ENCODE peak calls at places on chromosome 14, in ten cellular contexts. V is tibial nerve, Q is transverse colon, U is ovary, C is SK-N-SH, Y is H1, B is stomach, P is A549, I is HepG2, K is K562. X is an unnamed sample. For H3K4me1, the result is how much of the 10 kb centered on the place peaks cover.

GRCh38 chr14:99333841-99334240 is 61.8 kb upstream of the BCL11B start:
- DNase-seq in V (no peak), Q (no peak), U (no peak), C (no peak), Y (no peak), B (no peak), P (no peak), I (no peak), K (no peak), X (no peak)

GRCh38 chr14:65810326-65810725 is 397.8 kb downstream of the FUT8 start:
- DNase-seq in V (no peak), Q (no peak), U (no peak), C (no peak), Y (no peak), B (no peak), P (no peak), I (no peak), K (no peak), X (no peak)

GRCh38 chr14:99317231-99318090 is 45.5 kb upstream of the BCL11B start:
- DNase-seq in V (no peak), Q (peak), U (no peak), C (no peak), Y (no peak), B (no peak), P (peak), I (no peak), K (no peak), X (no peak)

GRCh38 chr14:67526676-67527459 is 6.2 kb upstream of the PLEKHH1 start:
- DNase-seq in V (peak), Q (peak), U (no peak), C (peak), Y (peak), B (peak), P (peak), I (peak), K (peak), X (no peak)

GRCh38 chr14:77862154-77862783 is 62.4 kb downstream of the ADCK1 start:
- DNase-seq in V (peak), Q (peak), U (peak), C (peak), Y (peak), B (peak), P (peak), I (peak), K (peak), X (peak)

GRCh38 chr14:88129306-88130056 is 124.5 kb downstream of the GPR65 start:
- DNase-seq in V (peak), Q (no peak), U (no peak), C (no peak), Y (no peak), B (no peak), P (peak), I (no peak), K (no peak), X (no peak)

GRCh38 chr14:24162083-24162482 is 1.0 kb downstream of the IRF9 start:
- DNase-seq in V (no peak), Q (no peak), U (no peak), C (no peak), Y (no peak), B (no peak), P (no peak), I (no peak), K (no peak), X (no peak)

GRCh38 chr14:88164906-88165534 is 158.0 kb downstream of the KCNK10 start:
- DNase-seq in V (no peak), Q (no peak), U (no peak), C (no peak), Y (no peak), B (no peak), P (no peak), I (no peak), K (no peak), X (no peak)

GRCh38 chr14:99562848-99563748 is 40.9 kb downstream of the CCDC85C start:
- DNase-seq in V (peak), Q (peak), U (peak), C (peak), Y (peak), B (peak), P (peak), I (peak), K (peak), X (no peak)

GRCh38 chr14:102785598-102785963 is 8.3 kb downstream of the TRAF3 start:
- DNase-seq in V (no peak), Q (no peak), U (no peak), C (no peak), Y (no peak), B (no peak), P (no peak), I (no peak), K (no peak), X (no peak)

GRCh38 chr14:90780519-90780918 is 35.7 kb downstream of the TTC7B start:
- DNase-seq in V (no peak), Q (no peak), U (peak), C (no peak), Y (no peak), B (no peak), P (no peak), I (no peak), K (no peak), X (peak)

GRCh38 chr14:105878554-105878953 is 352.2 kb downstream of the TMEM121 start:
- DNase-seq in V (no peak), Q (no peak), U (no peak), C (no peak), Y (no peak), B (no peak), P (no peak), I (no peak), K (no peak), X (peak)

GRCh38 chr14:95679148-95679547 is 7.1 kb upstream of the TCL1B start:
- DNase-seq in V (no peak), Q (no peak), U (no peak), C (no peak), Y (no peak), B (no peak), P (no peak), I (no peak), K (no peak), X (peak)

GRCh38 chr14:53432378-53432802 is 279.3 kb upstream of the DDHD1 start:
- DNase-seq in V (no peak), Q (no peak), U (no peak), C (peak), Y (peak), B (no peak), P (peak), I (peak), K (peak), X (no peak)

GRCh38 chr14:63857467-63858030 is 4.7 kb downstream of the SYNE2 start:
- DNase-seq in V (no peak), Q (no peak), U (no peak), C (no peak), Y (no peak), B (no peak), P (no peak), I (no peak), K (no peak), X (no peak)

GRCh38 chr14:101371691-101372493 is 189.4 kb upstream of the DIO3 start:
- DNase-seq in V (no peak), Q (no peak), U (no peak), C (no peak), Y (no peak), B (no peak), P (no peak), I (no peak), K (no peak), X (no peak)

GRCh38 chr14:81062816-81063215 is 107.4 kb downstream of the TSHR start:
- DNase-seq in V (peak), Q (no peak), U (no peak), C (peak), Y (peak), B (no peak), P (peak), I (peak), K (peak), X (no peak)

GRCh38 chr14:94408546-94409095 is 20.2 kb upstream of the SERPINA1 start:
- DNase-seq in V (no peak), Q (no peak), U (no peak), C (no peak), Y (no peak), B (no peak), P (no peak), I (no peak), K (no peak), X (no peak)

GRCh38 chr14:37036669-37037341 is 135.6 kb downstream of the SLC25A21 start:
- DNase-seq in V (no peak), Q (no peak), U (no peak), C (no peak), Y (no peak), B (no peak), P (no peak), I (peak), K (no peak), X (no peak)

GRCh38 chr14:31678421-31679249 is 117.4 kb downstream of the NUBPL start:
- DNase-seq in V (no peak), Q (no peak), U (no peak), C (no peak), Y (no peak), B (no peak), P (no peak), I (peak), K (no peak), X (no peak)

GRCh38 chr14:94394594-94395305 is 6.3 kb upstream of the SERPINA1 start:
- DNase-seq in V (peak), Q (peak), U (no peak), C (no peak), Y (no peak), B (no peak), P (no peak), I (peak), K (no peak), X (no peak)

GRCh38 chr14:52314521-52315354 is 626 bp downstream of the PTGER2 start:
- DNase-seq in V (no peak), Q (peak), U (peak), C (peak), Y (peak), B (peak), P (no peak), I (no peak), K (no peak), X (peak)

GRCh38 chr14:95871531-95871930 is 5.1 kb upstream of the TUNAR start:
- DNase-seq in V (no peak), Q (no peak), U (no peak), C (no peak), Y (no peak), B (no peak), P (no peak), I (no peak), K (no peak), X (no peak)

GRCh38 chr14:67768219-67768618 is 48.2 kb downstream of the ZFYVE26 start:
- DNase-seq in V (no peak), Q (no peak), U (no peak), C (no peak), Y (no peak), B (no peak), P (no peak), I (no peak), K (no peak), X (no peak)

GRCh38 chr14:85187521-85187920 is 342.4 kb upstream of the FLRT2 start:
- DNase-seq in V (no peak), Q (no peak), U (no peak), C (no peak), Y (no peak), B (no peak), P (no peak), I (no peak), K (no peak), X (no peak)

GRCh38 chr14:100577986-100578431 is 9.2 kb downstream of the BEGAIN start:
- DNase-seq in V (no peak), Q (no peak), U (peak), C (peak), Y (no peak), B (no peak), P (no peak), I (no peak), K (no peak), X (no peak)

GRCh38 chr14:102472815-102473158 is 36.8 kb downstream of the ANKRD9 start:
- DNase-seq in V (no peak), Q (no peak), U (no peak), C (no peak), Y (no peak), B (no peak), P (no peak), I (no peak), K (no peak), X (no peak)

GRCh38 chr14:96710060-96710636 is 87.0 kb upstream of the VRK1 start:
- DNase-seq in V (no peak), Q (no peak), U (no peak), C (no peak), Y (no peak), B (no peak), P (no peak), I (no peak), K (no peak), X (no peak)

GRCh38 chr14:72598328-72598727 is 295.6 kb downstream of the DPF3 start:
- DNase-seq in V (no peak), Q (peak), U (no peak), C (no peak), Y (no peak), B (no peak), P (no peak), I (no peak), K (no peak), X (no peak)

GRCh38 chr14:91252901-91253794 is 8.6 kb upstream of the GPR68 start:
- DNase-seq in V (no peak), Q (peak), U (peak), C (peak), Y (peak), B (peak), P (no peak), I (no peak), K (peak), X (no peak)

GRCh38 chr14:20144820-20145219 is 6.2 kb downstream of the OR4N5 start:
- DNase-seq in V (no peak), Q (no peak), U (no peak), C (no peak), Y (no peak), B (no peak), P (no peak), I (no peak), K (no peak), X (no peak)

GRCh38 chr14:70785556-70785955 is 23.8 kb downstream of the MAP3K9 start:
- DNase-seq in V (no peak), Q (no peak), U (no peak), C (no peak), Y (no peak), B (no peak), P (no peak), I (no peak), K (no peak), X (no peak)

GRCh38 chr14:53953002-53953827 is 3.4 kb downstream of the BMP4 start:
- DNase-seq in V (peak), Q (peak), U (peak), C (peak), Y (peak), B (peak), P (peak), I (peak), K (peak), X (peak)

GRCh38 chr14:105385698-105386365 is 12.5 kb upstream of the TEX22 start:
- DNase-seq in V (no peak), Q (no peak), U (no peak), C (no peak), Y (no peak), B (no peak), P (no peak), I (no peak), K (no peak), X (peak)

GRCh38 chr14:32075636-32076277 is 1.3 kb upstream of the ARHGAP5 start:
- DNase-seq in V (peak), Q (peak), U (peak), C (peak), Y (no peak), B (no peak), P (peak), I (peak), K (peak), X (peak)

GRCh38 chr14:55097894-55098560 is 31.0 kb upstream of the LGALS3 start:
- DNase-seq in V (peak), Q (peak), U (no peak), C (no peak), Y (no peak), B (peak), P (no peak), I (no peak), K (no peak), X (no peak)
- H3K4me1 ChIP-seq in V (under half), Q (under half), U (under half), C (under half), Y (under half), B (under half), P (under half), I (under half), K (under half), X (half or more)

DNA sequence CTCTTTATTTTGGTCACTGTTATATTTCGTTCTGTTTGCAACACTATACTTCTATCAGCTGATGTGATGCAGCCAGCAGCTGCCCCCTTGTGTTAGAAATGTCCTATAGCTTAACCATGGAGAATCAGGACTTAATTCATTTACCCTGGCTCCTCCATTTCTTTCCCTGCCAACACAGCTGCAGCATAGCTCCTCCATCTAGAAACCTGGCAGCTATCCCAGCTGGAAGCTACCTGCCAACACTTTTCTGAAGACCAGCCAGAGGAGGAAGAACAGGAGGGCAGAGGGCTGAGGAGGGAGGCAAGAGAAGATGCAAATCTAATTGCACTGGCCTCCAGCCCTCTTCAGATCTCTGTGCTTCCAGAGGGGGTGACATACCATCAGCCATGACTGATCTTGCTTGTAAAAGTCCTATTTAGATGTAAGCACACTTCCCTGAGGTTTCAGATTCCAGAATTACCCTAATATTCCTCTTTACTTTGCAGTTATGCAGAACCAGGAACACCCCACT is 156.8 kb upstream of the TMEM260 start:
- DNase-seq in V (peak), Q (peak), U (peak), C (peak), Y (no peak), B (peak), P (peak), I (peak), K (peak), X (no peak)
- TF ChIP-seq EP300 in V (peak), Q (no peak), U (no peak), C (no peak), Y (no peak), B (no peak), P (no peak), I (no peak), K (no peak), X (no peak)

GRCh38 chr14:34722723-34723545 is 8.5 kb upstream of the CFL2 start:
- DNase-seq in V (peak), Q (peak), U (peak), C (peak), Y (peak), B (peak), P (peak), I (peak), K (peak), X (no peak)

GRCh38 chr14:34721129-34721528 is 6.7 kb upstream of the CFL2 start:
- DNase-seq in V (no peak), Q (no peak), U (no peak), C (no peak), Y (no peak), B (no peak), P (no peak), I (no peak), K (no peak), X (no peak)

GRCh38 chr14:34718750-34719304 is 4.4 kb upstream of the CFL2 start:
- DNase-seq in V (no peak), Q (no peak), U (no peak), C (no peak), Y (no peak), B (no peak), P (no peak), I (no peak), K (no peak), X (no peak)

DNA sequence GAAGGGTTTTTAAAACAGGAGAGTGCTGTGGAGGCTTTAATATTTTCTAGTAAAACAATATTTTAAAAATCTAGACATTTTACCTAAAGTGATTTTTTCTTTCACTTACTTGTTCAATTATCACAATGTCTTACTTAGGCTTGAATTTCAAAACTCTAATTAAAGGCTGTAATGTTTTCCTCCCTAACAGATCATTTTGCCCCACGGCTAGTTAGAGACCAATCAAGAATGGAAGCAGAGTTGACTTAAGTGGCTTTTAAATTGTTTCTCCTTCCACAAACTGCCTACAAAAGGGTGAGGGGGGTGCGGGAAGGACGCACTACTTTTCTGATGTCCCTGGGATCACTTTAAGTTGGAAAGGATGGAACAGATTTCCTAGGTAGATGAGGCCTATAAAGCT is 9.5 kb upstream of the CFL2 start:
- DNase-seq in V (no peak), Q (no peak), U (no peak), C (no peak), Y (no peak), B (no peak), P (no peak), I (no peak), K (no peak), X (no peak)
- H3K4me1 ChIP-seq in V (under half), Q (under half), U (under half), C (under half), Y (under half), B (under half), P (under half), I (under half), K (under half), X (under half)

DNA sequence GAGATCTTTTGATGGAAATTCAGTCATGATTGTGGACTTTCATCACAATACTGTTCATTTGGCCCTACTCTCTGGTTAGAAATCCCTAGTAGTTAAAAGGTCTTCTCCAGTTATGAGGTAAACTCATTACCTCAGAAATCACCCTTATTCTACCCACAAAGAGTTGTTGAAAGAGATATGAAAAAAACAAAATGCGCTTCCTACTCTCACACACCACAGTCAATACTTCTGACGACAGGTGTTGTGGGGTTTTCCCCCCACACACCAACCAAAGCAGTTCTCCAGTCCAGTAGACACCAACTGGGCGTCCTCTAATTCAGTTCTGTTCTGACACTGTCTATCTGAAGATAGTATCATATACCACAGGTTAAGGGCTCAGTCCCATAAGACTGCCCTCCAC is 54.9 kb downstream of the TRMT5 start:
- DNase-seq in V (no peak), Q (no peak), U (no peak), C (no peak), Y (no peak), B (no peak), P (no peak), I (no peak), K (no peak), X (no peak)
- TF ChIP-seq EP300 in V (no peak), Q (no peak), U (no peak), C (no peak), Y (no peak), B (no peak), P (no peak), I (no peak), K (no peak), X (no peak)

GRCh38 chr14:75457024-75457390 is 29.2 kb downstream of the JDP2 start:
- DNase-seq in V (no peak), Q (no peak), U (no peak), C (no peak), Y (no peak), B (no peak), P (no peak), I (no peak), K (no peak), X (no peak)
- H3K4me1 ChIP-seq in V (under half), Q (half or more), U (under half), C (under half), Y (under half), B (half or more), P (under half), I (under half), K (under half), X (half or more)

GRCh38 chr14:104293851-104294627 is 155.7 kb downstream of the KIF26A start:
- DNase-seq in V (no peak), Q (peak), U (peak), C (no peak), Y (no peak), B (no peak), P (peak), I (no peak), K (no peak), X (peak)
- TF ChIP-seq EP300 in V (no peak), Q (no peak), U (no peak), C (no peak), Y (no peak), B (no peak), P (no peak), I (no peak), K (no peak), X (no peak)